ENCODE peak calls at places on chromosomes 5 and 9, in eight cellular contexts. U is AG10803; C is adrenal gland; V is fibroblast of lung; H is fibroblast of pulmonary artery; S is bronchial epithelial cell; O is lower lobe of right lung; K is CD8-positive, alpha-beta T cell. J is an unnamed sample.

GRCh38 chr5:109852371-109853160 is 162.8 kb downstream of the MAN2A1 start:
- DNase-seq in H (no peak), U (peak), V (no peak), O (no peak), C (no peak), S (no peak), K (no peak), J (no peak)

GRCh38 chr5:67111779-67112178 is 84.8 kb downstream of the CD180 start:
- DNase-seq in U (no peak), H (no peak), K (no peak), C (no peak), V (no peak), O (no peak), S (no peak), J (no peak)

GRCh38 chr9:130626249-130626982 is 38.0 kb upstream of the PRDM12 start:
- DNase-seq in H (no peak), S (no peak), C (no peak), O (no peak), U (no peak), V (no peak), K (no peak), J (no peak)

GRCh38 chr5:72531496-72532190 is 24.4 kb upstream of the ZNF366 start:
- DNase-seq in U (peak), O (no peak), S (no peak), K (no peak), C (no peak), H (peak), V (peak), J (no peak)

GRCh38 chr5:137666109-137666850 is 69.6 kb downstream of the KLHL3 start:
- DNase-seq in C (peak), H (peak), O (no peak), K (peak), S (peak), U (peak), V (peak), J (peak)

GRCh38 chr5:174793684-174794328 is 69.4 kb downstream of the MSX2 start:
- DNase-seq in O (peak), C (peak), K (peak), S (peak), V (peak), U (peak), H (peak), J (peak)

GRCh38 chr5:180915924-180916323 is 17.0 kb downstream of the BTNL8 start:
- DNase-seq in C (no peak), H (no peak), U (no peak), O (no peak), V (no peak), S (peak), K (no peak), J (no peak)

GRCh38 chr5:136130581-136130980 is 2.1 kb upstream of the SMAD5 start:
- DNase-seq in U (no peak), V (no peak), H (no peak), O (no peak), S (no peak), K (no peak), C (no peak), J (no peak)

GRCh38 chr9:95516736-95517558 is at the start of gene PTCH1:
- DNase-seq in C (peak), S (peak), K (peak), H (peak), V (peak), U (peak), O (peak), J (no peak)

GRCh38 chr5:96336351-96336985 is 96.6 kb downstream of the PCSK1 start:
- DNase-seq in O (no peak), H (peak), V (peak), S (peak), U (peak), C (peak), K (peak), J (peak)

GRCh38 chr5:45642370-45642769 is 53.8 kb downstream of the HCN1 start:
- DNase-seq in H (no peak), K (no peak), U (no peak), O (no peak), S (no peak), V (no peak), C (no peak), J (no peak)

GRCh38 chr5:45799388-45799787 is 103.2 kb upstream of the HCN1 start:
- DNase-seq in U (no peak), K (no peak), C (no peak), V (no peak), H (no peak), S (no peak), O (no peak), J (no peak)

GRCh38 chr9:124320062-124320973 is 62.6 kb downstream of the NEK6 start:
- DNase-seq in C (peak), H (peak), U (peak), O (peak), K (peak), S (peak), V (peak), J (peak)

GRCh38 chr9:25964239-25964638 is 286.0 kb upstream of the TUSC1 start:
- DNase-seq in K (no peak), C (peak), O (no peak), S (peak), H (peak), U (peak), V (peak), J (peak)

GRCh38 chr5:36688722-36689121 is 82.3 kb downstream of the SLC1A3 start:
- DNase-seq in V (no peak), U (no peak), H (no peak), O (no peak), S (peak), C (no peak), K (no peak), J (no peak)

GRCh38 chr5:160643588-160643987 is 208.4 kb downstream of the ATP10B start:
- DNase-seq in K (no peak), U (no peak), C (no peak), S (no peak), H (no peak), V (no peak), O (no peak), J (no peak)

GRCh38 chr9:27485158-27485557 is 38.9 kb upstream of the IFNK start:
- DNase-seq in U (no peak), O (no peak), S (no peak), V (no peak), H (no peak), K (no peak), C (no peak), J (no peak)

GRCh38 chr5:17308326-17309065 is 91.1 kb downstream of the BASP1 start:
- DNase-seq in K (no peak), H (no peak), U (no peak), V (peak), S (no peak), C (no peak), O (no peak), J (no peak)

GRCh38 chr5:179453616-179454015 is 96.7 kb upstream of the RUFY1 start:
- DNase-seq in C (no peak), U (no peak), S (no peak), O (no peak), H (no peak), V (no peak), K (no peak), J (no peak)

GRCh38 chr9:88436379-88436778 is 48.1 kb downstream of the SPIN1 start:
- DNase-seq in H (no peak), V (no peak), O (no peak), C (no peak), S (no peak), K (no peak), U (no peak), J (no peak)

GRCh38 chr5:139232161-139232724 is 34.1 kb upstream of the SIL1 start:
- DNase-seq in C (no peak), K (no peak), O (no peak), U (peak), V (no peak), S (peak), H (no peak), J (peak)

GRCh38 chr5:109049565-109049964 is 301.9 kb downstream of the FER start:
- DNase-seq in O (no peak), U (no peak), C (no peak), H (no peak), S (no peak), K (no peak), V (no peak), J (no peak)

GRCh38 chr9:95116820-95117204 is 200.7 kb downstream of the FANCC start:
- DNase-seq in U (no peak), K (no peak), H (peak), O (no peak), S (peak), C (peak), V (no peak), J (no peak)

GRCh38 chr9:124428751-124429529 is 13.7 kb upstream of the PSMB7 start:
- DNase-seq in V (no peak), S (no peak), H (no peak), C (peak), O (no peak), K (no peak), U (no peak), J (no peak)

GRCh38 chr5:167294861-167295685 is 996.4 kb upstream of the WWC1 start:
- DNase-seq in K (no peak), O (no peak), H (peak), U (peak), C (peak), V (peak), S (peak), J (peak)

GRCh38 chr5:180563994-180564393 is 27.3 kb downstream of the SCGB3A1 start:
- DNase-seq in S (no peak), K (no peak), H (no peak), U (no peak), O (no peak), C (no peak), V (no peak), J (no peak)

GRCh38 chr9:27193886-27194285 is 84.9 kb downstream of the TEK start:
- DNase-seq in H (no peak), V (no peak), C (no peak), U (no peak), O (no peak), S (no peak), K (no peak), J (no peak)

GRCh38 chr9:71638627-71639026 is 129.7 kb downstream of the CEMIP2 start:
- DNase-seq in U (no peak), H (peak), S (no peak), V (peak), O (no peak), C (peak), K (peak), J (no peak)

GRCh38 chr5:159061834-159062530 is 37.7 kb downstream of the EBF1 start:
- DNase-seq in H (peak), C (no peak), S (no peak), K (no peak), U (no peak), V (no peak), O (no peak), J (no peak)

GRCh38 chr5:175464414-175465233 is 13.7 kb upstream of the SFXN1 start:
- DNase-seq in V (peak), H (peak), U (no peak), S (peak), C (peak), K (peak), O (no peak), J (no peak)

GRCh38 chr5:123601610-123602009 is 89.6 kb downstream of the CSNK1G3 start:
- DNase-seq in V (no peak), S (no peak), H (no peak), C (no peak), O (no peak), U (no peak), K (no peak), J (no peak)
- TF ChIP-seq CTCF in V (no peak), S (no peak), H (no peak), C (no peak), O (no peak), U (no peak), K (no peak), J (no peak)

DNA sequence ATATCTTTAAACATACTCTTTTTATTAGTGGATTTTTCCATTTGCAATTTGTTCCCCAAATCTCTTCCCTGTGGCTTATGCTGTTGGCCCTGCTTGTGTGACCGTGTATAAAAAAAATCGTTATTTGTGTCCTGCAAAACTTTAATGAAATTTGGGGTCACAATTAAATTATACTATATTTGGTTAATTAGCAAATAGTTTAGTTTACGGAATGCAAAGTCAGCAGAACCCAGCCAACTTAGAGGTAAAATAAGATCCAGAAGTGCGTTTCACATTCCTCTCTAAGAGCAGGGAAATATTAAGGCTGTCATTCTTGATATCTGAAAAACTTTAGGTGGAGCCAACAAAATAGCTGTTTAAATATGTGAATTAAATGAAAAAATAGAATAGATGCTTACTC is 2023.5 kb upstream of the WWC1 start:
- DNase-seq in H (no peak), S (no peak), V (no peak), C (no peak), O (no peak), K (no peak), U (no peak), J (no peak)
- TF ChIP-seq CTCF in H (no peak), S (no peak), V (no peak), C (no peak), O (no peak), K (no peak), U (no peak), J (no peak)

GRCh38 chr9:128862401-128862851 is 19.3 kb downstream of the KYAT1 start:
- DNase-seq in O (peak), K (no peak), H (no peak), U (no peak), S (no peak), C (no peak), V (no peak), J (no peak)

GRCh38 chr9:128860937-128861336 is 20.8 kb downstream of the KYAT1 start:
- DNase-seq in C (no peak), H (no peak), U (no peak), K (no peak), V (no peak), S (no peak), O (no peak), J (no peak)

GRCh38 chr9:128861501-128861900 is 20.2 kb downstream of the KYAT1 start:
- DNase-seq in C (no peak), K (no peak), O (peak), U (no peak), V (no peak), H (no peak), S (no peak), J (no peak)

DNA sequence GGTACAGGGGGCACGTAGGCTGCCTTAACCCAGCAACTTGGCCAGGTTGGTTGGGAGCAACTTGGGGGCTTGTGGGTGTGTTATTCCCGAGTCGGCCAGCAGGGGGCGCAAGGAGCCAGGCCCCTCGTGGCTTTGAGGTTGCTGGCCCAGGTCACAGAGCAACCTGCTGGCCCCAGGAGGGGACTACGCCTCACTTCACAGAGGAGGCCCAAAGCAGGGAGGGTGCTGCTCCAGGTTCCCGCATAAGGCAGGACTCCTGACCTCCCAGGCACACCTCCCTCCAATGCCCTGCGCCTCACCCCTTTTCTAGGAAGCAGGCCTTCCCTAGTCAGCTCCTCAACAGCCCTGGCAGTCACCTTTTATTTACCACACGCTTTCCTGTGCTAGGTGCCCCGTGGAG is 18.1 kb downstream of the KYAT1 start:
- DNase-seq in S (peak), O (peak), U (peak), V (peak), K (peak), H (peak), C (peak), J (no peak)
- TF ChIP-seq CTCF in S (peak), O (peak), U (peak), V (peak), K (peak), H (peak), C (peak), J (peak)

DNA sequence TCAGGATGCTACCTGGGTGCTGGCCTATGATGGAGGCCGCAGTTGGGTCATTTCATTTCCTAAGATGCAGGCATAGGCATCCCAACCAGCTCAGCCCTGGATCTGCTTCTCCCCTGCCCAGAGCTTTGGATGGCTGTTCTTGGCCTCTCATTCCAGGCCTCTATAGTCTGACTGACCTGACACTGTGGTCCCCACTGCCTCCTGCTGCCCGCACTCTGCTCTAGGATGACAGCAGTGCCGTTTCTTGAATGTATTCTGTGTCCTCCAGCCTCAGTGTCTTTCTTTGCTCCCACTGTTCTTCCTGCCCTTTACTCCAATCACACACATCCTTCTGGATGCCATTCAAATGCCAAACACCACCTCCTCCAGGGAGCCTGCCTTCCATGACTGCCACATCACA is 235.7 kb downstream of the HSPA4 start:
- DNase-seq in K (peak), S (no peak), U (peak), V (peak), O (no peak), C (peak), H (peak), J (no peak)
- TF ChIP-seq CTCF in K (peak), S (peak), U (peak), V (peak), O (no peak), C (peak), H (peak), J (peak)

GRCh38 chr9:127281887-127282286 is 17.3 kb downstream of the GARNL3 start:
- DNase-seq in C (no peak), K (no peak), U (no peak), S (no peak), V (no peak), H (no peak), O (no peak), J (no peak)

GRCh38 chr9:127282611-127283010 is 18.0 kb downstream of the GARNL3 start:
- DNase-seq in V (no peak), O (no peak), H (no peak), C (no peak), K (no peak), S (no peak), U (no peak), J (no peak)

GRCh38 chr9:127280880-127281660 is 16.5 kb downstream of the GARNL3 start:
- DNase-seq in C (no peak), S (no peak), H (no peak), U (no peak), V (no peak), O (no peak), K (no peak), J (no peak)

GRCh38 chr9:127285957-127286356 is 21.4 kb downstream of the GARNL3 start:
- DNase-seq in U (no peak), S (no peak), O (no peak), H (peak), V (no peak), K (no peak), C (no peak), J (no peak)

GRCh38 chr9:127283917-127284316 is 19.3 kb downstream of the GARNL3 start:
- DNase-seq in K (peak), V (peak), O (no peak), S (peak), U (peak), C (peak), H (peak), J (peak)
- TF ChIP-seq CTCF in K (no peak), V (peak), O (peak), S (peak), U (peak), C (peak), H (peak), J (peak)